ENCODE peak calls at places on chromosomes 6 and 20, in ten cellular contexts. One of them, this sample, is unnamed.

GRCh38 chr6:147559016-147559415 is 50.5 kb downstream of the SAMD5 start:
- DNase-seq in fibroblast of mammary gland: no peak
- DNase-seq in WTC11: no peak
- DNase-seq in lower lobe of right lung: no peak
- DNase-seq in Peyer's patch: no peak
- DNase-seq in H1: no peak
- DNase-seq in A549: no peak
- DNase-seq in BE2C: no peak
- DNase-seq in MCF 10A: no peak
- DNase-seq in hepatocyte: no peak
- DNase-seq in this sample: no peak

GRCh38 chr6:147508073-147508870 is at the start of gene SAMD5:
- DNase-seq in A549: peak
- DNase-seq in fibroblast of mammary gland: peak
- DNase-seq in hepatocyte: peak
- DNase-seq in H1: peak
- DNase-seq in BE2C: peak
- DNase-seq in MCF 10A: peak
- DNase-seq in lower lobe of right lung: peak
- DNase-seq in Peyer's patch: no peak
- DNase-seq in WTC11: peak
- DNase-seq in this sample: peak

GRCh38 chr6:111871207-111871606 is 2.0 kb downstream of the FYN start:
- DNase-seq in Peyer's patch: peak
- DNase-seq in lower lobe of right lung: no peak
- DNase-seq in WTC11: no peak
- DNase-seq in H1: no peak
- DNase-seq in BE2C: no peak
- DNase-seq in A549: no peak
- DNase-seq in MCF 10A: no peak
- DNase-seq in hepatocyte: no peak
- DNase-seq in fibroblast of mammary gland: no peak
- DNase-seq in this sample: no peak

GRCh38 chr6:137297887-137298286 is 78.7 kb upstream of the IFNGR1 start:
- DNase-seq in H1: peak
- DNase-seq in WTC11: peak
- DNase-seq in MCF 10A: no peak
- DNase-seq in hepatocyte: no peak
- DNase-seq in A549: no peak
- DNase-seq in BE2C: no peak
- DNase-seq in Peyer's patch: no peak
- DNase-seq in lower lobe of right lung: no peak
- DNase-seq in fibroblast of mammary gland: peak
- DNase-seq in this sample: peak

GRCh38 chr20:13554076-13554475 is 84.7 kb downstream of the TASP1 start:
- DNase-seq in H1: no peak
- DNase-seq in MCF 10A: no peak
- DNase-seq in Peyer's patch: no peak
- DNase-seq in hepatocyte: no peak
- DNase-seq in BE2C: no peak
- DNase-seq in lower lobe of right lung: no peak
- DNase-seq in WTC11: no peak
- DNase-seq in fibroblast of mammary gland: no peak
- DNase-seq in A549: no peak
- DNase-seq in this sample: no peak

GRCh38 chr6:138593100-138593877 is 94.0 kb upstream of the NHSL1 start:
- DNase-seq in BE2C: no peak
- DNase-seq in lower lobe of right lung: no peak
- DNase-seq in H1: no peak
- DNase-seq in fibroblast of mammary gland: peak
- DNase-seq in Peyer's patch: peak
- DNase-seq in A549: peak
- DNase-seq in hepatocyte: peak
- DNase-seq in WTC11: no peak
- DNase-seq in MCF 10A: peak
- DNase-seq in this sample: no peak

GRCh38 chr6:1404713-1405098 is 15.3 kb downstream of the FOXF2 start:
- DNase-seq in H1: no peak
- DNase-seq in lower lobe of right lung: no peak
- DNase-seq in hepatocyte: no peak
- DNase-seq in MCF 10A: no peak
- DNase-seq in fibroblast of mammary gland: no peak
- DNase-seq in Peyer's patch: no peak
- DNase-seq in A549: no peak
- DNase-seq in BE2C: no peak
- DNase-seq in WTC11: no peak
- DNase-seq in this sample: no peak

GRCh38 chr20:15814360-15814759 is 758.9 kb downstream of the KIF16B start:
- DNase-seq in BE2C: no peak
- DNase-seq in A549: no peak
- DNase-seq in fibroblast of mammary gland: no peak
- DNase-seq in H1: no peak
- DNase-seq in MCF 10A: no peak
- DNase-seq in hepatocyte: no peak
- DNase-seq in lower lobe of right lung: no peak
- DNase-seq in Peyer's patch: no peak
- DNase-seq in WTC11: no peak
- DNase-seq in this sample: no peak

GRCh38 chr6:13377054-13377758 is 48.9 kb upstream of the TBC1D7 start:
- DNase-seq in WTC11: no peak
- DNase-seq in hepatocyte: no peak
- DNase-seq in BE2C: no peak
- DNase-seq in A549: no peak
- DNase-seq in lower lobe of right lung: no peak
- DNase-seq in Peyer's patch: no peak
- DNase-seq in fibroblast of mammary gland: no peak
- DNase-seq in H1: no peak
- DNase-seq in MCF 10A: no peak
- DNase-seq in this sample: no peak

GRCh38 chr6:658244-658643 is 1.3 kb upstream of the HUS1B start:
- DNase-seq in WTC11: no peak
- DNase-seq in A549: no peak
- DNase-seq in BE2C: no peak
- DNase-seq in hepatocyte: no peak
- DNase-seq in Peyer's patch: no peak
- DNase-seq in lower lobe of right lung: no peak
- DNase-seq in fibroblast of mammary gland: peak
- DNase-seq in H1: no peak
- DNase-seq in MCF 10A: no peak
- DNase-seq in this sample: no peak

GRCh38 chr6:164108869-164109769 is 694.6 kb downstream of the QKI start:
- DNase-seq in WTC11: no peak
- DNase-seq in H1: no peak
- DNase-seq in MCF 10A: peak
- DNase-seq in fibroblast of mammary gland: peak
- DNase-seq in hepatocyte: no peak
- DNase-seq in Peyer's patch: no peak
- DNase-seq in BE2C: no peak
- DNase-seq in lower lobe of right lung: peak
- DNase-seq in A549: no peak
- DNase-seq in this sample: no peak

GRCh38 chr20:63939061-63939935 is 16.9 kb downstream of the UCKL1 start:
- DNase-seq in BE2C: no peak
- DNase-seq in Peyer's patch: no peak
- DNase-seq in MCF 10A: no peak
- DNase-seq in lower lobe of right lung: no peak
- DNase-seq in WTC11: no peak
- DNase-seq in A549: no peak
- DNase-seq in H1: no peak
- DNase-seq in fibroblast of mammary gland: no peak
- DNase-seq in hepatocyte: no peak
- DNase-seq in this sample: no peak

GRCh38 chr20:47220161-47220582 is 136.3 kb downstream of the ZMYND8 start:
- DNase-seq in WTC11: peak
- DNase-seq in hepatocyte: no peak
- DNase-seq in fibroblast of mammary gland: peak
- DNase-seq in Peyer's patch: peak
- DNase-seq in BE2C: peak
- DNase-seq in lower lobe of right lung: no peak
- DNase-seq in A549: peak
- DNase-seq in MCF 10A: peak
- DNase-seq in H1: no peak
- DNase-seq in this sample: peak

DNA sequence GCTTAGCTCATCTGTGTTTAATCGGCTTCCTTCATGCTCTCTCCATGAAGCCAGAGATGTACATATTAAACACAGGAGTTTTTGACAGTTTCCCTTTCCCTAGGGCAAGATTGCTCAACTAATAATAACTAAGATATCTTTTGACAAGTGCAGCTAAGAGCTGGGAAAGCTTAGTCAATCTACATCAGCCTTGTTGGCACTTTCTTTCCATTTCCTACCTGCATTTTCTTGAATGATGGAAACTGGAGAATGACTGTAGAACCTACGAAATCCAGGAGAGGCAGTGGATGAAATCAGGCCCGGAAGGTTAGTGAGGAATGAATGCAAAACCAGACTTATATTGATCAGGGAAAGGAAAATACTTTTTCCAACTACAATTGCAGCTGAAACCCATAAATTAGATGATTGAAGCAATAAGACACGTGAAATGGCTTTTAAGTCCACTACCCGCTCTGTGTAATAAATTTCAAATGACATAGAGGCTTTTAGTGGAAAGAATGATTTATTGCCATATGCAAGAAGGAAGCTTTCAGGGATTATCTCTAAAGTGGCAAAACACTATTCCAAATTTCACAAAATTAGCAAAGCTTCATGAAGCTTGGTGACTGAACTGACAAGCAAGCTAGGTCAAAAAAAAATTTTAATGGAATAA is 237.2 kb upstream of the ID4 start:
- DNase-seq in H1: no peak
- DNase-seq in A549: no peak
- DNase-seq in WTC11: no peak
- DNase-seq in BE2C: no peak
- DNase-seq in hepatocyte: no peak
- DNase-seq in lower lobe of right lung: no peak
- DNase-seq in fibroblast of mammary gland: no peak
- DNase-seq in MCF 10A: no peak
- DNase-seq in Peyer's patch: no peak
- DNase-seq in this sample: no peak
- TF ChIP-seq CTCF in H1: no peak
- TF ChIP-seq CTCF in A549: no peak
- TF ChIP-seq CTCF in WTC11: no peak
- TF ChIP-seq CTCF in BE2C: no peak
- TF ChIP-seq CTCF in hepatocyte: no peak
- TF ChIP-seq CTCF in lower lobe of right lung: no peak
- TF ChIP-seq CTCF in fibroblast of mammary gland: no peak
- TF ChIP-seq CTCF in MCF 10A: no peak
- TF ChIP-seq CTCF in Peyer's patch: no peak
- TF ChIP-seq CTCF in this sample: no peak

DNA sequence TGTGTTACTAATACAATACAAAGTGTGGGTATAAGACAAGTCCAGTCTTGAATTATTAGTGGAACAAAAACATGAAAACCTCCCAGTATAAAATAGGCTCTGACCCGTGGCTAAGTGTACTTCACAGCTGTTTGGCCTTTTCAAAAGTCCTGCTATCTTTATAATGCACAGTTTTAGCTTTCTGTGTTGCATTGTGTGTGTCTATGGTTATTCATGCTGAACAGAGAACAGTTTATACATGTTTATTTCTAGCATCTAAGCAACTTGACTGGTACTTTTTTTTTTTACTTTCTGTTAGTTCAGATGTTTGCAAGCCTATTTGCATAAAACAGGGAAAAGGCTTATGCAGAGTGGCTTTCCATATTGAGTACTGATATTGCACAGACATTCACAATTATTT is 119.2 kb upstream of the CCN2 start:
- DNase-seq in hepatocyte: no peak
- DNase-seq in Peyer's patch: no peak
- DNase-seq in A549: no peak
- DNase-seq in MCF 10A: no peak
- DNase-seq in H1: no peak
- DNase-seq in lower lobe of right lung: no peak
- DNase-seq in fibroblast of mammary gland: no peak
- DNase-seq in BE2C: no peak
- DNase-seq in WTC11: no peak
- DNase-seq in this sample: no peak
- TF ChIP-seq CTCF in hepatocyte: no peak
- TF ChIP-seq CTCF in Peyer's patch: no peak
- TF ChIP-seq CTCF in A549: no peak
- TF ChIP-seq CTCF in MCF 10A: no peak
- TF ChIP-seq CTCF in H1: no peak
- TF ChIP-seq CTCF in lower lobe of right lung: no peak
- TF ChIP-seq CTCF in fibroblast of mammary gland: no peak
- TF ChIP-seq CTCF in BE2C: no peak
- TF ChIP-seq CTCF in WTC11: no peak
- TF ChIP-seq CTCF in this sample: no peak

GRCh38 chr20:45230631-45231030 is 9.5 kb downstream of the SEMG2 start:
- DNase-seq in fibroblast of mammary gland: no peak
- DNase-seq in A549: no peak
- DNase-seq in lower lobe of right lung: no peak
- DNase-seq in MCF 10A: no peak
- DNase-seq in H1: no peak
- DNase-seq in Peyer's patch: no peak
- DNase-seq in hepatocyte: no peak
- DNase-seq in WTC11: no peak
- DNase-seq in BE2C: no peak
- DNase-seq in this sample: no peak

GRCh38 chr20:45226287-45226686 is 5.1 kb downstream of the SEMG2 start:
- DNase-seq in MCF 10A: no peak
- DNase-seq in A549: no peak
- DNase-seq in BE2C: no peak
- DNase-seq in Peyer's patch: no peak
- DNase-seq in hepatocyte: no peak
- DNase-seq in WTC11: no peak
- DNase-seq in lower lobe of right lung: no peak
- DNase-seq in fibroblast of mammary gland: no peak
- DNase-seq in H1: no peak
- DNase-seq in this sample: no peak

GRCh38 chr20:45229264-45230056 is 8.3 kb downstream of the SEMG2 start:
- DNase-seq in lower lobe of right lung: peak
- DNase-seq in Peyer's patch: no peak
- DNase-seq in hepatocyte: peak
- DNase-seq in A549: no peak
- DNase-seq in fibroblast of mammary gland: peak
- DNase-seq in H1: peak
- DNase-seq in BE2C: peak
- DNase-seq in WTC11: peak
- DNase-seq in MCF 10A: peak
- DNase-seq in this sample: no peak
- TF ChIP-seq CTCF in lower lobe of right lung: peak
- TF ChIP-seq CTCF in Peyer's patch: peak
- TF ChIP-seq CTCF in hepatocyte: peak
- TF ChIP-seq CTCF in A549: peak
- TF ChIP-seq CTCF in fibroblast of mammary gland: peak
- TF ChIP-seq CTCF in H1: peak
- TF ChIP-seq CTCF in BE2C: peak
- TF ChIP-seq CTCF in WTC11: peak
- TF ChIP-seq CTCF in MCF 10A: peak
- TF ChIP-seq CTCF in this sample: no peak

GRCh38 chr6:166438211-166438861 is 55.6 kb upstream of the MPC1 start:
- DNase-seq in Peyer's patch: no peak
- DNase-seq in H1: no peak
- DNase-seq in fibroblast of mammary gland: no peak
- DNase-seq in A549: no peak
- DNase-seq in MCF 10A: no peak
- DNase-seq in hepatocyte: no peak
- DNase-seq in lower lobe of right lung: no peak
- DNase-seq in WTC11: no peak
- DNase-seq in BE2C: no peak
- DNase-seq in this sample: no peak
- TF ChIP-seq CTCF in Peyer's patch: no peak
- TF ChIP-seq CTCF in H1: no peak
- TF ChIP-seq CTCF in fibroblast of mammary gland: no peak
- TF ChIP-seq CTCF in A549: no peak
- TF ChIP-seq CTCF in MCF 10A: no peak
- TF ChIP-seq CTCF in hepatocyte: no peak
- TF ChIP-seq CTCF in lower lobe of right lung: no peak
- TF ChIP-seq CTCF in WTC11: no peak
- TF ChIP-seq CTCF in BE2C: no peak
- TF ChIP-seq CTCF in this sample: no peak

This sample was measured in glutamatergic neuron.